ENCODE peak calls at places on chromosome 20, in seven cellular contexts. K is stomach; J is AG09309; G is MCF 10A; Q is CD8-positive, alpha-beta T cell; A is transverse colon; M is GM10248. E is an unnamed sample.

GRCh38 chr20:25294459-25295385 is 46.8 kb downstream of the PYGB start:
- DNase-seq in K (peak), J (no peak), G (peak), Q (peak), A (peak), M (peak), E (peak)

GRCh38 chr20:35292504-35293285 is 470 bp upstream of the FAM83C start:
- DNase-seq in K (no peak), J (no peak), G (no peak), Q (no peak), A (no peak), M (no peak), E (no peak)

GRCh38 chr20:23513164-23513563 is 22.2 kb downstream of the CST8 start:
- DNase-seq in K (no peak), J (no peak), G (no peak), Q (no peak), A (no peak), M (no peak), E (no peak)

GRCh38 chr20:14555676-14556075 is 218.3 kb upstream of the FLRT3 start:
- DNase-seq in K (no peak), J (no peak), G (no peak), Q (no peak), A (no peak), M (no peak), E (no peak)

GRCh38 chr20:10519361-10520048 is 84.4 kb downstream of the SLX4IP start:
- DNase-seq in K (no peak), J (no peak), G (no peak), Q (no peak), A (no peak), M (no peak), E (peak)

GRCh38 chr20:31652917-31653385 is 15.2 kb downstream of the COX4I2 start:
- DNase-seq in K (no peak), J (peak), G (peak), Q (no peak), A (no peak), M (no peak), E (peak)

GRCh38 chr20:23043376-23043775 is 6.1 kb downstream of the THBD start:
- DNase-seq in K (peak), J (no peak), G (no peak), Q (no peak), A (no peak), M (no peak), E (no peak)

GRCh38 chr20:1844723-1845523 is 50.3 kb upstream of the SIRPA start:
- DNase-seq in K (peak), J (no peak), G (peak), Q (no peak), A (peak), M (peak), E (no peak)

GRCh38 chr20:39195495-39196129 is 233.5 kb downstream of the DHX35 start:
- DNase-seq in K (no peak), J (no peak), G (no peak), Q (no peak), A (no peak), M (no peak), E (no peak)

GRCh38 chr20:22502731-22503191 is 81.6 kb downstream of the FOXA2 start:
- DNase-seq in K (no peak), J (no peak), G (no peak), Q (no peak), A (peak), M (no peak), E (no peak)

GRCh38 chr20:36051318-36052116 is 83.1 kb downstream of the CNBD2 start:
- DNase-seq in K (no peak), J (no peak), G (no peak), Q (no peak), A (no peak), M (no peak), E (no peak)

GRCh38 chr20:20755227-20755626 is 42.8 kb upstream of the RALGAPA2 start:
- DNase-seq in K (no peak), J (no peak), G (no peak), Q (no peak), A (no peak), M (no peak), E (no peak)

GRCh38 chr20:40966103-40966502 is 62.5 kb upstream of the TOP1 start:
- DNase-seq in K (peak), J (no peak), G (no peak), Q (no peak), A (no peak), M (no peak), E (no peak)

GRCh38 chr20:39066464-39066863 is 104.3 kb downstream of the DHX35 start:
- DNase-seq in K (no peak), J (no peak), G (no peak), Q (no peak), A (no peak), M (no peak), E (no peak)

GRCh38 chr20:38245753-38246152 is 14.8 kb downstream of the KIAA1755 start:
- DNase-seq in K (no peak), J (no peak), G (no peak), Q (no peak), A (no peak), M (no peak), E (no peak)

GRCh38 chr20:57023997-57024396 is 242.4 kb downstream of the BMP7 start:
- DNase-seq in K (no peak), J (no peak), G (no peak), Q (no peak), A (no peak), M (no peak), E (no peak)

GRCh38 chr20:46183768-46184167 is 65.7 kb downstream of the CD40 start:
- DNase-seq in K (no peak), J (no peak), G (no peak), Q (no peak), A (no peak), M (no peak), E (no peak)

GRCh38 chr20:54257090-54257816 is 49.4 kb downstream of the PFDN4 start:
- DNase-seq in K (no peak), J (peak), G (peak), Q (no peak), A (no peak), M (no peak), E (peak)

GRCh38 chr20:50120935-50121693 is 8.2 kb upstream of the UBE2V1 start:
- DNase-seq in K (peak), J (no peak), G (peak), Q (peak), A (peak), M (no peak), E (peak)

GRCh38 chr20:32516985-32517873 is 67.9 kb downstream of the NOL4L start:
- DNase-seq in K (no peak), J (no peak), G (no peak), Q (no peak), A (no peak), M (no peak), E (no peak)

GRCh38 chr20:58652606-58653303 is 1.7 kb downstream of the STX16 start:
- DNase-seq in K (no peak), J (no peak), G (peak), Q (no peak), A (no peak), M (no peak), E (no peak)

GRCh38 chr20:47610247-47610944 is 108.7 kb downstream of the NCOA3 start:
- DNase-seq in K (peak), J (peak), G (peak), Q (peak), A (peak), M (peak), E (peak)

GRCh38 chr20:42191140-42191860 is 573.1 kb upstream of the CHD6 start:
- DNase-seq in K (no peak), J (no peak), G (no peak), Q (no peak), A (no peak), M (no peak), E (no peak)

GRCh38 chr20:20412750-20413149 is 44.8 kb downstream of the INSM1 start:
- DNase-seq in K (no peak), J (no peak), G (no peak), Q (no peak), A (no peak), M (no peak), E (no peak)

GRCh38 chr20:40654876-40655275 is 34.2 kb downstream of the MAFB start:
- DNase-seq in K (no peak), J (no peak), G (peak), Q (no peak), A (no peak), M (no peak), E (no peak)

GRCh38 chr20:63519765-63520593 is 586 bp upstream of the PPDPF start:
- DNase-seq in K (no peak), J (no peak), G (peak), Q (peak), A (peak), M (peak), E (peak)
- TF ChIP-seq CTCF in K (no peak), J (peak), G (peak), Q (peak), A (peak), M (peak), E (peak)

GRCh38 chr20:18796282-18796833 is 17.2 kb upstream of the SCP2D1 start:
- DNase-seq in K (no peak), J (no peak), G (no peak), Q (no peak), A (no peak), M (no peak), E (no peak)

GRCh38 chr20:18794428-18794787 is 19.2 kb upstream of the SCP2D1 start:
- DNase-seq in K (no peak), J (no peak), G (no peak), Q (no peak), A (no peak), M (no peak), E (no peak)

GRCh38 chr20:18790787-18791186 is 22.8 kb upstream of the SCP2D1 start:
- DNase-seq in K (no peak), J (no peak), G (no peak), Q (no peak), A (no peak), M (no peak), E (no peak)

GRCh38 chr20:18795366-18795765 is 18.2 kb upstream of the SCP2D1 start:
- DNase-seq in K (no peak), J (no peak), G (no peak), Q (no peak), A (no peak), M (no peak), E (no peak)

DNA sequence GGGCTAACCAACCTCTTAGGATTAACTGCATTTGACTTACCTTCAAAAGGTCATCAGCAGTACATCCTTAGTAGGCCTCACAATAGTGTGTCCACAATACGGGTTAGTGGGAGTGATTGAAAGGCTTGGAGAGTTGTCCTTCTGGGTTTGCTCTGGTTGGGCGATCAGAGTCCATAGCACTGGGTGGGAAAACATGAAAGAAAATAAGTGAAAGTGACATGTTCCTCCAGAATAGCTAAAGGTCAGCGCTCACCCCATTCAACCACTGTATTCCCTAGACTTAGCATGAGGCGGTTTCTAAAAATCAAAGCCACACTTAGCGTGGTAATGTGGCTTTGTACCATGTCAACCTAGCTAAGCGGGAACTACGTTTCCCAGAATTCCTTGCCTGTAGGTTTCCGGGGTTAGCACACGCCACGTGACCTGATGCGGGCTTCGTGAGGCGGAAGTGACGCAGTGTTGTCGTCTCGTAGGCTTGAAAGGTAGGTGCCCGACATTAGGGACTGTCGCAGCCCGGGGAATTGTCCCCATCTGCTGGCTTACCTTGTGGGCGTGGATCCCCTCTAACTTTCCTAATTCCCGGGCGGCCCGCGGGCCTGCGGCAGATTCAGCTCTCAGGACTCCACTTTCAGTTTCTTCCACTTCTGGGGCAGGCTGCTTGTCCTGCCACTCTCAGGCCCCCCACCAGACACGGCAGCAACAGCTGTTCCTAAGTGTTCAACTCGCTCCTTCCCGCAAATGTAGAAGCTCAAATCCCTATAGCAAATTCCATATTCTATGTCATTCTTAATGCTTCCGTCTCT is 19.8 kb upstream of the SCP2D1 start:
- DNase-seq in K (peak), J (peak), G (peak), Q (peak), A (peak), M (peak), E (peak)
- TF ChIP-seq CTCF in K (no peak), J (no peak), G (no peak), Q (no peak), A (no peak), M (peak), E (no peak)

GRCh38 chr20:6703047-6703446 is 64.4 kb upstream of the BMP2 start:
- DNase-seq in K (no peak), J (no peak), G (no peak), Q (no peak), A (no peak), M (no peak), E (no peak)
- TF ChIP-seq CTCF in K (no peak), J (no peak), G (no peak), Q (no peak), A (no peak), M (no peak), E (no peak)

DNA sequence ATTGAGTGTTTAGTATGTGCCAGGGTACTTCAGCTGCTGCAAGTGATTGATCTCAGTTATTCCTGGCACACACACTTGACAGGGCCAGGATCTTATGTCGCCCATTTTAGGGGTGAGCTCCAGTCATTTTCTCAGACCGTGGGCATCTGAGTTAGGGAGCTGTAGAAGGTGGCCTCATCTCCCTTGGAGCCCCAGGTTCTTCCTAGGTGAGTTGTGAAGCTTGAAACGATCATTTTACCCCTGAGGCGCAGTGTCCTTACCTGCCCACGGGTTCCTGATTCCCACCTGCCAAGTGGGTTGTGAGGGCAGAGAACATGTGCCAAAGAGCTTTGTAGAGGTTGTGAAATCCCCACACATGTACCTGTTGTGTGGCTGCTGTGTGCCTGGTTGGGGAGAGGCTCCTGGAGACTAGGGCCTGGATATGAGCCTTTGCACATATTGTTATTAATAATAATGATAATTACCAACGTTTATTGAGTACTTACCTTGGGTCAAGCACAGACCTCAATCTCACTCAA is 465 bp upstream of the KCNS1 start:
- DNase-seq in K (no peak), J (no peak), G (no peak), Q (no peak), A (no peak), M (no peak), E (no peak)
- TF ChIP-seq CTCF in K (no peak), J (no peak), G (no peak), Q (no peak), A (no peak), M (no peak), E (no peak)

GRCh38 chr20:52569201-52569600 is 377.6 kb upstream of the ZFP64 start:
- DNase-seq in K (no peak), J (no peak), G (no peak), Q (no peak), A (no peak), M (no peak), E (no peak)
- TF ChIP-seq CTCF in K (no peak), J (no peak), G (no peak), Q (no peak), A (no peak), M (no peak), E (no peak)

GRCh38 chr20:8079976-8080375 is 52.1 kb upstream of the PLCB1 start:
- DNase-seq in K (no peak), J (no peak), G (no peak), Q (no peak), A (no peak), M (no peak), E (no peak)

GRCh38 chr20:8078528-8078914 is 53.5 kb upstream of the PLCB1 start:
- DNase-seq in K (no peak), J (no peak), G (no peak), Q (no peak), A (no peak), M (no peak), E (no peak)

GRCh38 chr20:8082999-8083398 is 49.1 kb upstream of the PLCB1 start:
- DNase-seq in K (no peak), J (no peak), G (peak), Q (no peak), A (no peak), M (no peak), E (no peak)

GRCh38 chr20:8076505-8077498 is 55.3 kb upstream of the PLCB1 start:
- DNase-seq in K (peak), J (no peak), G (no peak), Q (no peak), A (no peak), M (no peak), E (no peak)

DNA sequence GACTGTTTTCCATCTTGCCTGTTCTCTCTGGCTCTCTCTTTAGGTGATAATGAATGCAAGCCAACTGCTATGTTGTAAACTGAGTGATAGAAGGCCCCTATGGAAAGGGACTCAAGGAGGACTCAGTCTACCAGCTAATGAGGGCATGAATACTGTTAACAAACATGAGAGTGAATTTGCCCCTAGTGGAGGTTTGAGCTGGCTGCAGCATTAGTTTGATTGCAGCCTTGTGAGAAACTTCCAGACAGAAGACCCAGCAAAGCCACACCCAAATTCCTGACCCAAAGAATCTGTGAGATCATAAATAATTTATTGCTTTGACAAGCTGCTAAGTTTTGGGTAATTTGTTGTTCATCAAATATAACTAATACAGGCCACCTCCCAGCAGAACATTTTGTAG is 50.0 kb upstream of the PLCB1 start:
- DNase-seq in K (no peak), J (no peak), G (peak), Q (no peak), A (no peak), M (no peak), E (peak)
- TF ChIP-seq CTCF in K (peak), J (peak), G (peak), Q (no peak), A (peak), M (peak), E (peak)